ENCODE peak calls at places on chromosomes 4 and X, in ten cellular contexts. One of them, this sample, is unnamed.

GRCh38 chr4:6840062-6840976 is 57.8 kb downstream of the KIAA0232 start:
- DNase-seq in lower lobe of right lung: no peak
- DNase-seq in CD4-positive, alpha-beta memory T cell: no peak
- DNase-seq in AG04449: no peak
- DNase-seq in fibroblast of pulmonary artery: peak; percentile 40
- DNase-seq in trophoblast cell: no peak
- DNase-seq in left ventricle myocardium inferior: no peak
- DNase-seq in adrenal gland: peak; percentile 34
- DNase-seq in GM12864: no peak
- DNase-seq in cardiac fibroblast: peak; percentile 17
- DNase-seq in this sample: peak; percentile 99

GRCh38 chr4:40301592-40301991 is 33.5 kb upstream of the CHRNA9 start:
- DNase-seq in trophoblast cell: no peak
- DNase-seq in cardiac fibroblast: no peak
- DNase-seq in left ventricle myocardium inferior: no peak
- DNase-seq in CD4-positive, alpha-beta memory T cell: peak; percentile 90
- DNase-seq in AG04449: no peak
- DNase-seq in lower lobe of right lung: no peak
- DNase-seq in adrenal gland: no peak
- DNase-seq in fibroblast of pulmonary artery: no peak
- DNase-seq in GM12864: peak; percentile 92
- DNase-seq in this sample: peak; percentile 61

GRCh38 chr4:11079171-11079570 is 349.5 kb downstream of the HS3ST1 start:
- DNase-seq in trophoblast cell: no peak
- DNase-seq in fibroblast of pulmonary artery: peak; percentile 13
- DNase-seq in GM12864: no peak
- DNase-seq in adrenal gland: no peak
- DNase-seq in cardiac fibroblast: peak; percentile 54
- DNase-seq in lower lobe of right lung: no peak
- DNase-seq in CD4-positive, alpha-beta memory T cell: no peak
- DNase-seq in left ventricle myocardium inferior: no peak
- DNase-seq in AG04449: no peak
- DNase-seq in this sample: no peak

GRCh38 chrX:48590203-48591103 is 6.8 kb upstream of the WDR13 start:
- DNase-seq in adrenal gland: no peak
- DNase-seq in trophoblast cell: no peak
- DNase-seq in cardiac fibroblast: peak; percentile 57
- DNase-seq in GM12864: no peak
- DNase-seq in left ventricle myocardium inferior: no peak
- DNase-seq in CD4-positive, alpha-beta memory T cell: no peak
- DNase-seq in fibroblast of pulmonary artery: peak; percentile 38
- DNase-seq in lower lobe of right lung: no peak
- DNase-seq in AG04449: no peak
- DNase-seq in this sample: no peak

GRCh38 chrX:7815166-7815565 is 27.8 kb upstream of the VCX start:
- DNase-seq in trophoblast cell: no peak
- DNase-seq in fibroblast of pulmonary artery: no peak
- DNase-seq in CD4-positive, alpha-beta memory T cell: no peak
- DNase-seq in GM12864: no peak
- DNase-seq in lower lobe of right lung: no peak
- DNase-seq in cardiac fibroblast: no peak
- DNase-seq in left ventricle myocardium inferior: no peak
- DNase-seq in adrenal gland: no peak
- DNase-seq in AG04449: no peak
- DNase-seq in this sample: no peak

GRCh38 chrX:5458300-5458699 is 770.4 kb downstream of the NLGN4X start:
- DNase-seq in AG04449: no peak
- DNase-seq in lower lobe of right lung: no peak
- DNase-seq in trophoblast cell: no peak
- DNase-seq in adrenal gland: no peak
- DNase-seq in CD4-positive, alpha-beta memory T cell: no peak
- DNase-seq in fibroblast of pulmonary artery: no peak
- DNase-seq in cardiac fibroblast: no peak
- DNase-seq in GM12864: no peak
- DNase-seq in left ventricle myocardium inferior: no peak
- DNase-seq in this sample: no peak

GRCh38 chr4:110107868-110108267 is 90.5 kb downstream of the ELOVL6 start:
- DNase-seq in GM12864: no peak
- DNase-seq in adrenal gland: no peak
- DNase-seq in left ventricle myocardium inferior: no peak
- DNase-seq in cardiac fibroblast: peak; percentile 68
- DNase-seq in trophoblast cell: no peak
- DNase-seq in CD4-positive, alpha-beta memory T cell: no peak
- DNase-seq in AG04449: no peak
- DNase-seq in fibroblast of pulmonary artery: peak; percentile 58
- DNase-seq in lower lobe of right lung: no peak
- DNase-seq in this sample: no peak

GRCh38 chr4:85910985-85911384 is 436.0 kb downstream of the ARHGAP24 start:
- DNase-seq in adrenal gland: no peak
- DNase-seq in lower lobe of right lung: peak; percentile 34
- DNase-seq in left ventricle myocardium inferior: no peak
- DNase-seq in cardiac fibroblast: no peak
- DNase-seq in trophoblast cell: no peak
- DNase-seq in AG04449: no peak
- DNase-seq in GM12864: no peak
- DNase-seq in CD4-positive, alpha-beta memory T cell: peak; percentile 22
- DNase-seq in fibroblast of pulmonary artery: no peak
- DNase-seq in this sample: no peak

GRCh38 chr4:1009647-1010521 is 1.5 kb upstream of the FGFRL1 start:
- DNase-seq in CD4-positive, alpha-beta memory T cell: peak; percentile 66
- DNase-seq in lower lobe of right lung: peak; percentile 79
- DNase-seq in GM12864: no peak
- DNase-seq in AG04449: no peak
- DNase-seq in fibroblast of pulmonary artery: peak; percentile 56
- DNase-seq in left ventricle myocardium inferior: peak; percentile 69
- DNase-seq in trophoblast cell: no peak
- DNase-seq in cardiac fibroblast: peak; percentile 52
- DNase-seq in adrenal gland: peak; percentile 56
- DNase-seq in this sample: peak; percentile 66

GRCh38 chr4:1819816-1820215 is 26.7 kb downstream of the FGFR3 start:
- DNase-seq in GM12864: no peak
- DNase-seq in cardiac fibroblast: no peak
- DNase-seq in adrenal gland: no peak
- DNase-seq in left ventricle myocardium inferior: no peak
- DNase-seq in fibroblast of pulmonary artery: no peak
- DNase-seq in lower lobe of right lung: no peak
- DNase-seq in trophoblast cell: no peak
- DNase-seq in CD4-positive, alpha-beta memory T cell: no peak
- DNase-seq in AG04449: no peak
- DNase-seq in this sample: no peak

GRCh38 chr4:71855944-71856343 is 72.1 kb upstream of the GC start:
- DNase-seq in lower lobe of right lung: no peak
- DNase-seq in adrenal gland: no peak
- DNase-seq in GM12864: no peak
- DNase-seq in fibroblast of pulmonary artery: no peak
- DNase-seq in CD4-positive, alpha-beta memory T cell: no peak
- DNase-seq in trophoblast cell: no peak
- DNase-seq in left ventricle myocardium inferior: no peak
- DNase-seq in AG04449: no peak
- DNase-seq in cardiac fibroblast: no peak
- DNase-seq in this sample: peak; percentile 4

GRCh38 chr4:138263438-138263837 is 21.3 kb upstream of the SLC7A11 start:
- DNase-seq in cardiac fibroblast: peak; percentile 41
- DNase-seq in trophoblast cell: no peak
- DNase-seq in left ventricle myocardium inferior: no peak
- DNase-seq in CD4-positive, alpha-beta memory T cell: no peak
- DNase-seq in adrenal gland: peak; percentile 1
- DNase-seq in AG04449: no peak
- DNase-seq in GM12864: no peak
- DNase-seq in fibroblast of pulmonary artery: peak; percentile 65
- DNase-seq in lower lobe of right lung: no peak
- DNase-seq in this sample: no peak

DNA sequence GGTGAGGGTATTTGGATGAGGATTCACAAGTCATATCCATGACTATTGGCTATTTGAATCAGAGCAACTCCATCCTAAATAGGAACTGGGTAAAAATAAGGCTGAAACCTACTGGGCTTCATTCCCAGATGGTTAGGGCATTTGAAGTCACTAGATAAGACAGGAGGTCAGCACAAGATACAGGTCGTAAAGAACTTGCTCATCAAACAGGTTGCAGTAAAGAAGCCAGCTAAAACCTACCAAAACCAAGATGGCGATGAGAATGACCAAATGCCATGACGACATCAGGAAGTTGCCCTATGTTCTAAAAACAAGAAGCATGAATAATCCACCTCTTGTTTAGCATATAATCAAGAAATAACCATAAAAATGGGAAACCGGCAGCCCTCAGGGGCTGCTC is 224.9 kb downstream of the PACRGL start:
- DNase-seq in GM12864: no peak
- DNase-seq in trophoblast cell: peak; percentile 55
- DNase-seq in cardiac fibroblast: no peak
- DNase-seq in left ventricle myocardium inferior: no peak
- DNase-seq in fibroblast of pulmonary artery: no peak
- DNase-seq in lower lobe of right lung: no peak
- DNase-seq in AG04449: no peak
- DNase-seq in adrenal gland: no peak
- DNase-seq in CD4-positive, alpha-beta memory T cell: no peak
- DNase-seq in this sample: no peak
- H3K4me3 ChIP-seq in GM12864: no peak overlapping the region
- H3K4me3 ChIP-seq in trophoblast cell: no peak overlapping the region
- H3K4me3 ChIP-seq in cardiac fibroblast: no peak overlapping the region
- H3K4me3 ChIP-seq in left ventricle myocardium inferior: no peak overlapping the region
- H3K4me3 ChIP-seq in fibroblast of pulmonary artery: no peak overlapping the region
- H3K4me3 ChIP-seq in lower lobe of right lung: no peak overlapping the region
- H3K4me3 ChIP-seq in AG04449: no peak overlapping the region
- H3K4me3 ChIP-seq in adrenal gland: no peak overlapping the region
- H3K4me3 ChIP-seq in CD4-positive, alpha-beta memory T cell: no peak overlapping the region
- H3K4me3 ChIP-seq in this sample: no peak overlapping the region

GRCh38 chr4:142314183-142314582 is 531.9 kb downstream of the INPP4B start:
- DNase-seq in trophoblast cell: no peak
- DNase-seq in cardiac fibroblast: no peak
- DNase-seq in left ventricle myocardium inferior: no peak
- DNase-seq in adrenal gland: no peak
- DNase-seq in AG04449: no peak
- DNase-seq in CD4-positive, alpha-beta memory T cell: no peak
- DNase-seq in GM12864: no peak
- DNase-seq in lower lobe of right lung: no peak
- DNase-seq in fibroblast of pulmonary artery: no peak
- DNase-seq in this sample: no peak
- H3K4me3 ChIP-seq in trophoblast cell: no peak overlapping the region
- H3K4me3 ChIP-seq in cardiac fibroblast: no peak overlapping the region
- H3K4me3 ChIP-seq in left ventricle myocardium inferior: no peak overlapping the region
- H3K4me3 ChIP-seq in adrenal gland: no peak overlapping the region
- H3K4me3 ChIP-seq in AG04449: no peak overlapping the region
- H3K4me3 ChIP-seq in CD4-positive, alpha-beta memory T cell: no peak overlapping the region
- H3K4me3 ChIP-seq in GM12864: no peak overlapping the region
- H3K4me3 ChIP-seq in lower lobe of right lung: no peak overlapping the region
- H3K4me3 ChIP-seq in fibroblast of pulmonary artery: no peak overlapping the region
- H3K4me3 ChIP-seq in this sample: no peak overlapping the region

GRCh38 chr4:185479507-185479971 is 8.0 kb upstream of the CCDC110 start:
- DNase-seq in trophoblast cell: no peak
- DNase-seq in cardiac fibroblast: peak; percentile 26
- DNase-seq in adrenal gland: no peak
- DNase-seq in AG04449: no peak
- DNase-seq in fibroblast of pulmonary artery: no peak
- DNase-seq in left ventricle myocardium inferior: no peak
- DNase-seq in CD4-positive, alpha-beta memory T cell: no peak
- DNase-seq in lower lobe of right lung: no peak
- DNase-seq in GM12864: peak; percentile 76
- DNase-seq in this sample: no peak

GRCh38 chr4:185481390-185481789 is 9.9 kb upstream of the CCDC110 start:
- DNase-seq in GM12864: no peak
- DNase-seq in fibroblast of pulmonary artery: no peak
- DNase-seq in left ventricle myocardium inferior: no peak
- DNase-seq in adrenal gland: no peak
- DNase-seq in trophoblast cell: no peak
- DNase-seq in lower lobe of right lung: no peak
- DNase-seq in AG04449: no peak
- DNase-seq in CD4-positive, alpha-beta memory T cell: no peak
- DNase-seq in cardiac fibroblast: no peak
- DNase-seq in this sample: no peak

DNA sequence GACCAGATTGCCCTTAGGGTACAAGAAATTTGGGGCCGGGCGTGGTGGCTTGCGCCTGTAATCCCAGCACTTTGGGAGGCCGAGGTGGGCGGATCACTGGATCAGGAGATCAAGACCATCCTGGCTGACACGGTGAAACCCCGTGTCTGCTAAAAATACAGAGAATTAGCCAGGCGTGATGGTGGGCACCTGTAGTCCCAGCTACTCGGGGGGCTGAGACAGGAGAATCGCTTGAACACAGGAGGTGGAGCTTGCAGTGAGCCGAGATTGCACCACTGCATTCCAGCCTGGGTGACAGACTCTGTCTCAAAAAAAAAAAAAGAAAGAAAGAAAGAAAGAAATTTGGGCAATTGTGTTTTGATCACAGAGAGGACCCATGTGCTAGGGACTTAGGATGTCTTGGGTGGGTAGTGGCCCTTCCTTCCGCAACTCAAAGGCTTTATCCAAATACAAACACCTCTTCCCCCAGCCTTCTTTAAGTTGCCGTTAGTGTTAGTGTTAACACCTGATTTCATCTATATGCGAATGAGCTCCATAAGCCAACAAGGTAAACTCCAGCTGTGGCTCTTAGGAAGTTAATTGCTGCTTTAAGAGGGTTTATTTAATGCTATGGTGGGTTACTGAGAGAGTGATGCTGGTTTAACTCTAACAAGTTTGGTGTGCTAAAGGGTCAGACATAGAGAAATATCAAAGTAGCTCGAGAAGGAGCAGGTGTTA is 8.6 kb upstream of the CCDC110 start:
- DNase-seq in AG04449: no peak
- DNase-seq in GM12864: no peak
- DNase-seq in trophoblast cell: no peak
- DNase-seq in CD4-positive, alpha-beta memory T cell: no peak
- DNase-seq in adrenal gland: no peak
- DNase-seq in lower lobe of right lung: no peak
- DNase-seq in fibroblast of pulmonary artery: no peak
- DNase-seq in cardiac fibroblast: no peak
- DNase-seq in left ventricle myocardium inferior: no peak
- DNase-seq in this sample: no peak
- H3K4me3 ChIP-seq in AG04449: no peak overlapping the region
- H3K4me3 ChIP-seq in GM12864: peak overlapping the region; percentile 17
- H3K4me3 ChIP-seq in trophoblast cell: no peak overlapping the region
- H3K4me3 ChIP-seq in CD4-positive, alpha-beta memory T cell: no peak overlapping the region
- H3K4me3 ChIP-seq in adrenal gland: no peak overlapping the region
- H3K4me3 ChIP-seq in lower lobe of right lung: no peak overlapping the region
- H3K4me3 ChIP-seq in fibroblast of pulmonary artery: no peak overlapping the region
- H3K4me3 ChIP-seq in cardiac fibroblast: no peak overlapping the region
- H3K4me3 ChIP-seq in left ventricle myocardium inferior: no peak overlapping the region
- H3K4me3 ChIP-seq in this sample: no peak overlapping the region

DNA sequence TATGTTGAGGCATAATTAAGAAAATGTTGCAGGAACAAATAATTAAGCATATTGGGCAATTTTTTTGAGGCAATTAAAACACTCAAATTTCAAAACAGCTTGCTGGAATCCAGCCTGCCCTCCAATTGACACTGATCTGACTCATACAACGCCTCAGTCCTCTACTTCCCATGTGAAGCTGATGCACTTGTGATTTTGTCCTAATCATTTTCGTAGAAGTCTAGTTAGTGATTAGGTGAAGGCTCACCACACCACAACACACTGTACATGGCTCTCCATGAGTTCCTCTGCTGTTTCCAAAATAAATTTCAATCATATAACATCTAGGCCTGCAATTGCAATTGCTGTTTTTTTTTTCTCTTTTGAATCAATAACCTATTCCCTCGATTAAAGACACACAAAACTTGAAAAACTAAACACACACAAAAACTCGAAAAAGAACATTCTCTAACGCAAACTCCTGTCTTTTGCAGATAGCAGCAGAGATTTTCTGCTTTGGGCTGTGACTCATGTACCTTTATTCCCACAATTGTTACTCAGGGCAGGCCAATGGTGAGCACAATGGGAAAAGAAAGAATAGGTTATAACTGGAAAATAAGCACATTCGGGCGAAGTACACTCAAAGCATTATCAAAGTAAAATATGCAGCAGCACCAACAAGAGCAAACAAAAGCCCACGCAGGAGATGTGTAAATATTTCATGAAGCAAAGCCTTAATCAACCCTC is 1.7 kb downstream of the GPRIN3 start:
- DNase-seq in AG04449: no peak
- DNase-seq in lower lobe of right lung: no peak
- DNase-seq in cardiac fibroblast: peak; percentile 38
- DNase-seq in trophoblast cell: no peak
- DNase-seq in adrenal gland: no peak
- DNase-seq in fibroblast of pulmonary artery: peak; percentile 30
- DNase-seq in CD4-positive, alpha-beta memory T cell: peak; percentile 64
- DNase-seq in GM12864: no peak
- DNase-seq in left ventricle myocardium inferior: no peak
- DNase-seq in this sample: no peak
- H3K4me3 ChIP-seq in AG04449: no peak overlapping the region
- H3K4me3 ChIP-seq in lower lobe of right lung: peak overlapping the region; percentile 73
- H3K4me3 ChIP-seq in cardiac fibroblast: no peak overlapping the region
- H3K4me3 ChIP-seq in trophoblast cell: no peak overlapping the region
- H3K4me3 ChIP-seq in adrenal gland: no peak overlapping the region
- H3K4me3 ChIP-seq in fibroblast of pulmonary artery: no peak overlapping the region
- H3K4me3 ChIP-seq in CD4-positive, alpha-beta memory T cell: peak overlapping the region; percentile 100
- H3K4me3 ChIP-seq in GM12864: no peak overlapping the region
- H3K4me3 ChIP-seq in left ventricle myocardium inferior: peak overlapping the region; percentile 86
- H3K4me3 ChIP-seq in this sample: no peak overlapping the region